ENCODE peak calls at places on chromosomes 7 and 10, in six cellular contexts. F, H, W, B, A and M are unnamed samples.
A peak's percentile ranks its signal among the peaks of the same experiment; 100 is the strongest.

GRCh38 chr10:17709492-17709891 is 42.5 kb upstream of the TMEM236 start:
- DNase-seq in F (no peak), H (no peak), W (no peak), B (no peak), A (no peak), M (no peak)

GRCh38 chr10:33193057-33193866 is 141.2 kb downstream of the NRP1 start:
- DNase-seq in F (peak; percentile 88), H (peak; percentile 68), W (peak; percentile 78), B (peak; percentile 100), A (peak; percentile 87), M (peak; percentile 47)

GRCh38 chr10:104293021-104293420 is 24.0 kb downstream of the GSTO2 start:
- DNase-seq in F (no peak), H (peak; percentile 55), W (no peak), B (peak; percentile 56), A (peak; percentile 81), M (no peak)

GRCh38 chr7:129093867-129094456 is 39.1 kb upstream of the TNPO3 start:
- DNase-seq in F (no peak), H (no peak), W (no peak), B (no peak), A (no peak), M (no peak)

GRCh38 chr7:142711722-142712616 is 37.3 kb upstream of the PRSS1 start:
- DNase-seq in F (no peak), H (no peak), W (peak; percentile 74), B (peak; percentile 66), A (peak; percentile 21), M (peak; percentile 2)

GRCh38 chr7:102412548-102412947 is 16.4 kb downstream of the PRKRIP1 start:
- DNase-seq in F (no peak), H (no peak), W (peak; percentile 63), B (peak; percentile 43), A (peak; percentile 26), M (no peak)

GRCh38 chr10:119028900-119029612 is 458 bp upstream of the NANOS1 start:
- DNase-seq in F (peak; percentile 84), H (no peak), W (peak; percentile 92), B (peak; percentile 83), A (peak; percentile 78), M (no peak)

GRCh38 chr10:73627300-73627699 is 14.0 kb downstream of the MYOZ1 start:
- DNase-seq in F (no peak), H (no peak), W (no peak), B (no peak), A (no peak), M (no peak)

GRCh38 chr7:137704723-137705122 is 142.1 kb downstream of the DGKI start:
- DNase-seq in F (no peak), H (no peak), W (no peak), B (no peak), A (no peak), M (no peak)

GRCh38 chr10:24334279-24334922 is 125.5 kb downstream of the KIAA1217 start:
- DNase-seq in F (no peak), H (no peak), W (no peak), B (no peak), A (no peak), M (no peak)
- H3K4me3 ChIP-seq in F (no peak overlapping the region), H (no peak overlapping the region), W (no peak overlapping the region), B (no peak overlapping the region), A (no peak overlapping the region), M (no peak overlapping the region)

GRCh38 chr10:129465796-129466702 is 992 bp upstream of the MGMT start:
- DNase-seq in F (no peak), H (no peak), W (no peak), B (no peak), A (no peak), M (no peak)

GRCh38 chr10:129464251-129464650 is 2.8 kb upstream of the MGMT start:
- DNase-seq in F (no peak), H (no peak), W (no peak), B (peak; percentile 50), A (no peak), M (no peak)

GRCh38 chr10:129467346-129468119 is 492 bp downstream of the MGMT start:
- DNase-seq in F (no peak), H (no peak), W (peak; percentile 7), B (no peak), A (no peak), M (no peak)

GRCh38 chr10:129468187-129468586 is 1.1 kb downstream of the MGMT start:
- DNase-seq in F (no peak), H (no peak), W (no peak), B (no peak), A (no peak), M (no peak)

GRCh38 chr10:129466703-129467345 is at the start of gene MGMT:
- DNase-seq in F (peak; percentile 95), H (peak; percentile 43), W (peak; percentile 87), B (peak; percentile 79), A (peak; percentile 85), M (no peak)
- H3K4me3 ChIP-seq in F (peak within 1 kb of the TSS; percentile 85), H (peak within 1 kb of the TSS; percentile 86), W (peak within 1 kb of the TSS; percentile 75), B (peak within 1 kb of the TSS; percentile 72), A (peak within 1 kb of the TSS; percentile 63), M (peak within 1 kb of the TSS; percentile 93)

GRCh38 chr7:4681922-4682620 is at the start of gene FOXK1:
- DNase-seq in F (peak; percentile 62), H (no peak), W (peak; percentile 86), B (peak; percentile 67), A (no peak), M (no peak)

GRCh38 chr7:4682621-4683042 is 537 bp downstream of the FOXK1 start:
- DNase-seq in F (peak; percentile 53), H (no peak), W (peak; percentile 51), B (peak; percentile 42), A (no peak), M (no peak)

GRCh38 chr7:4683043-4683883 is 1.2 kb downstream of the FOXK1 start:
- DNase-seq in F (peak; percentile 54), H (no peak), W (no peak), B (no peak), A (no peak), M (no peak)

GRCh38 chr7:4683884-4684565 is 1.9 kb downstream of the FOXK1 start:
- DNase-seq in F (peak; percentile 52), H (no peak), W (peak; percentile 33), B (peak; percentile 68), A (peak; percentile 53), M (peak; percentile 78)

GRCh38 chr7:4684826-4685225 is 2.7 kb downstream of the FOXK1 start:
- DNase-seq in F (no peak), H (no peak), W (no peak), B (no peak), A (no peak), M (no peak)
- H3K4me3 ChIP-seq in F (peak overlapping the region; percentile 77), H (peak overlapping the region; percentile 83), W (peak overlapping the region; percentile 96), B (peak overlapping the region; percentile 71), A (no peak overlapping the region), M (peak overlapping the region; percentile 96)

DNA sequence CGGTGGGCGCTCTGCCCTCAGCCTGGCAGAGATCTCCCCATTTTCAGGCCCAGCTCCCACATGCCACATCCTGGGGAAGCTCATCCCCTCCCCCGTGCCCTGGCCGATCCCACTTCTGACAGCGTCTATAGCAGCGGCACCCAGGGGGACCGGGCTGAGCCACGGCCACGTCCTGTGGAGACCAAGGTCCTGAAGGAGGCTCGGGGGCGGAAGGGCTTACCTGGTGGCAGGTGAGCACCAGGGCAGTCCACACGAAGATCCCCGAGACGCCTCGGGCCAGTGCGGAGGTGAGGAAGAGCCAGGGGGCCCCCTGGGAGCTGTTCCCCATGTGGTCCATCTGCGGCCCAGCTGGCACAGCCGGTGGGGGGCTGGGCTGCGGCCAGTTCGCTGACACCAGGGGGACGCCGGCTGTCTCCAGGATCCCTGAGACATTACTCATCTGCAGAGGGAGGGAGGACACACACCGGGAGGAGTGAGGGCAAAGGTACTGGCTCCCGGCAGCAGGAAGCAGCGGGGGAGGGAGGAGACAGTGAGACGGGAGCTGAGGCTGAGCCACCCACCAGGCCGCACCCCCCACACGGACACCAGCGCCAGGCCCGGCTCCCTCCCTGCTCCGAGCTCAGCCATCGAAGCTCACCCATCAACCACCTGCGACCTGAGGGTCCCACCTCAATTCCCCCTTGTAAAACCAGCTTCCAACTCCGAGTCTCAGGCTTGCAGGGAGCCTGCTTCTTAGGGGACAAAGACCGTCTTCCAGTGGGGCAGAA is 776 bp downstream of the TMEM184A start:
- DNase-seq in F (peak; percentile 59), H (peak; percentile 78), W (no peak), B (peak; percentile 95), A (peak; percentile 65), M (no peak)
- H3K4me3 ChIP-seq in F (no peak overlapping the region), H (no peak overlapping the region), W (no peak overlapping the region), B (peak overlapping the region; percentile 78), A (no peak overlapping the region), M (peak overlapping the region; percentile 44)

DNA sequence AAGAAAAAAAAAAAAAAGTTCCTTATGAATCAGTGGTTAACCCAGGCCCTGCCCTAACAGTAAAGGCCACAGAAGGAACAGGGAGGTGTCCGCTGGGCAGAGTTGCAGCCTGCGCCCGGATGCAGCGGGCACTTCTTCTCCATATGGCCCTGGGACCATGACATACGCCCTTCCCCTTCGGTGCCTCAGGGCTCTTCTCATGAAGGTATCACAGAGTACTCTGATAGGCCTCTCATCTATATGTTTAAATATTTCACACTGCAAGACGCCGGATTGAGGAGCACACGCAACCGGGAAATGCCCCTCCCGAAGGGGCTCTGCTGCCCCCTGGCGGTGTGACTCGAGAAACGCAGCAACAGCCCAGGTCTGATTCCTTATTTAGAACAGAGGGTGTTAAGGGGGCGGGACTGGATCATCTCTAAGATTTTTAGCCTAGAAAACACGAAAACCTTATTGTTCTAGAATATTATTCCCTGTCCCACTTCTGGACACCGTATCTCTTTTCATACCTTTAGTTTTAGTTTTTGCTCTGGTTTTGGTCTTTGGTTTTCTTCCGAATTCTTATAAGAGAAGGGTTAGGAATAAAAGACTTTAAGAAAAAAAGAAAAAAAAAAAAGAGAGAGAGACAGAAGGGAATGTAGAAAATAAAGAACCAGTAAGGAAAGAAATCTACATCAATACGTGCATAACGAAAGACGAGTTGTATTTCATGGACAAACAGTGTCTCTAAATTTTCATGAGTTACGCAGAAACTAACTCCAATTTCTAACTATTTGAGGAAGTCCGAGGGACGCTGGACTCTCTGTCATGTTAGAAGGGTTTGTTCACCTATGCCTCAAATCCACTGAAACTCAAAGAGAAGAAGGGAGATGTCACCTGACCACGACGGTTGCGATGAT is 12.0 kb downstream of the DAGLB start:
- DNase-seq in F (peak; percentile 76), H (no peak), W (peak; percentile 84), B (peak; percentile 86), A (peak; percentile 66), M (no peak)
- H3K4me3 ChIP-seq in F (no peak overlapping the region), H (no peak overlapping the region), W (peak overlapping the region; percentile 16), B (no peak overlapping the region), A (no peak overlapping the region), M (no peak overlapping the region)

GRCh38 chr10:100653957-100654834 is 91.2 kb upstream of the PAX2 start:
- DNase-seq in F (no peak), H (no peak), W (no peak), B (no peak), A (no peak), M (no peak)
- H3K4me3 ChIP-seq in F (no peak overlapping the region), H (peak overlapping the region; percentile 22), W (no peak overlapping the region), B (no peak overlapping the region), A (no peak overlapping the region), M (peak overlapping the region; percentile 30)